ENCODE peak calls at places on chromosomes 12 and 14, in six cellular contexts. T is A549, C is HepG2, X is K562, Y is endothelial cell of umbilical vein, Q is GM12878. P is an unnamed sample.

GRCh38 chr14:80212025-80212402 is 710 bp upstream of the DIO2 start:
- DNase-seq in C (no peak), X (no peak), T (peak), Y (peak), Q (no peak), P (peak)

GRCh38 chr14:35122696-35123387 is 490 bp downstream of the PRORP start:
- DNase-seq in T (no peak), C (peak), Y (peak), X (peak), Q (no peak), P (no peak)

GRCh38 chr12:111271674-111272418 is 97.0 kb downstream of the PHETA1 start:
- DNase-seq in C (no peak), Y (no peak), Q (no peak), X (no peak), T (no peak), P (peak)

GRCh38 chr14:29148221-29148620 is 381.6 kb downstream of the FOXG1 start:
- DNase-seq in X (no peak), T (no peak), Y (no peak), Q (no peak), C (no peak), P (no peak)

GRCh38 chr12:104998423-104999346 is 12.6 kb downstream of the NOPCHAP1 start:
- DNase-seq in Y (no peak), C (no peak), T (no peak), Q (no peak), X (no peak), P (no peak)

GRCh38 chr14:58281969-58282368 is 16.4 kb upstream of the ARID4A start:
- DNase-seq in C (no peak), Q (no peak), Y (peak), X (no peak), T (peak), P (no peak)

GRCh38 chr12:12534134-12534866 is 28.4 kb downstream of the DUSP16 start:
- DNase-seq in C (peak), X (peak), T (no peak), Y (no peak), Q (no peak), P (no peak)

GRCh38 chr12:2212971-2213869 is 160.4 kb downstream of the CACNA1C start:
- DNase-seq in Q (no peak), T (no peak), C (no peak), Y (no peak), X (no peak), P (no peak)

GRCh38 chr12:98939350-98939749 is 294.3 kb downstream of the APAF1 start:
- DNase-seq in Q (no peak), Y (peak), C (peak), T (peak), X (peak), P (peak)

GRCh38 chr14:29892327-29892726 is 35.3 kb downstream of the PRKD1 start:
- DNase-seq in X (no peak), Y (no peak), C (no peak), Q (no peak), T (peak), P (no peak)

GRCh38 chr12:34393821-34394150 is 371.5 kb downstream of the ALG10 start:
- DNase-seq in Q (no peak), X (no peak), Y (no peak), T (no peak), C (no peak), P (no peak)

GRCh38 chr14:102503576-102504224 is 5.9 kb downstream of the ANKRD9 start:
- DNase-seq in Y (peak), T (no peak), X (peak), C (no peak), Q (no peak), P (no peak)

GRCh38 chr12:28057856-28058615 is 85.5 kb upstream of the PTHLH start:
- DNase-seq in Q (peak), X (no peak), T (no peak), C (no peak), Y (peak), P (no peak)

GRCh38 chr12:52499836-52500560 is 6.9 kb upstream of the KRT6A start:
- DNase-seq in C (no peak), Y (no peak), X (no peak), Q (no peak), T (no peak), P (no peak)

GRCh38 chr12:58950739-58951100 is 30.4 kb upstream of the LRIG3 start:
- DNase-seq in C (no peak), Q (no peak), X (no peak), T (no peak), Y (peak), P (no peak)

GRCh38 chr12:72296389-72296788 is 24.2 kb downstream of the TRHDE start:
- DNase-seq in X (no peak), T (peak), Q (no peak), C (no peak), Y (no peak), P (no peak)

GRCh38 chr14:29489911-29490310 is 437.7 kb downstream of the PRKD1 start:
- DNase-seq in Y (no peak), C (no peak), T (no peak), Q (no peak), X (no peak), P (no peak)

GRCh38 chr12:51951843-51952722 is 584 bp downstream of the ACVR1B start:
- DNase-seq in Q (no peak), X (peak), T (no peak), C (no peak), Y (peak), P (peak)

GRCh38 chr14:100896369-100897060 is 7.0 kb downstream of the RTL1 start:
- DNase-seq in C (no peak), Q (no peak), T (no peak), Y (no peak), X (no peak), P (no peak)

GRCh38 chr12:65277994-65278575 is 398 bp upstream of the MSRB3 start:
- DNase-seq in Y (no peak), C (no peak), Q (no peak), X (no peak), T (no peak), P (peak)

GRCh38 chr14:36430169-36430568 is 89.9 kb downstream of the NKX2-1 start:
- DNase-seq in X (no peak), T (no peak), C (no peak), Q (no peak), Y (no peak), P (no peak)
- H3K4me3 ChIP-seq in X (no peak), T (no peak), C (no peak), Q (no peak), Y (no peak), P (no peak)

GRCh38 chr12:79251356-79251755 is 386.8 kb downstream of the SYT1 start:
- DNase-seq in C (no peak), Y (no peak), Q (no peak), T (no peak), X (no peak), P (no peak)

GRCh38 chr12:79252358-79253075 is 387.9 kb downstream of the SYT1 start:
- DNase-seq in X (no peak), Q (no peak), C (no peak), T (no peak), Y (peak), P (no peak)

GRCh38 chr12:79250186-79250585 is 385.6 kb downstream of the SYT1 start:
- DNase-seq in Q (no peak), Y (peak), C (no peak), X (no peak), T (no peak), P (no peak)

GRCh38 chr12:79250955-79251354 is 386.4 kb downstream of the SYT1 start:
- DNase-seq in T (no peak), Y (no peak), Q (no peak), X (no peak), C (no peak), P (no peak)

DNA sequence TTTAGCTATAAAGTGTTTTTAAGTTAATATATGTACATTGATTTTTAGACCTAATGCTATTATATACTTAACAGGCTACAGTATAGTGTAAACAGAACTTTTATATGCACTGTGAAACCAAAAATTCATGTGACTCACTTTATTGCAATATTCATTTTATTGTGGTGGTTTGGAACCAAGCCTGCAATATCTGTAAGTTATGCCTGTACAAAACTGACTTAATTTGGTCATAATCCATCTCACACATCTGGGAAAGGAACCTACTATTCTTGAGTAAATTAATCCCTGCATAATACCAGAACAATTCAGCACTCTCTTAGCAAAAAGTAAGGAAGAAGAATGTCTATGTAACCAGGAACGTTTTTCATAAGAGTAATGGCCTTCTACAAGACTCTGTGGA is 390.8 kb downstream of the SYT1 start:
- DNase-seq in Y (no peak), C (no peak), X (no peak), T (no peak), Q (no peak), P (no peak)
- TF ChIP-seq MAX in Y (no peak), C (no peak), X (no peak), T (no peak), Q (no peak), P (no peak)

GRCh38 chr12:40105265-40105514 is 691 bp downstream of the SLC2A13 start:
- DNase-seq in T (no peak), Q (no peak), C (no peak), Y (no peak), X (no peak), P (no peak)
- TF ChIP-seq MYC in T (no peak), Q (no peak), C (no peak), Y (no peak), X (peak), P (no peak)

GRCh38 chr12:131795688-131796410 is 32.3 kb upstream of the MMP17 start:
- DNase-seq in C (no peak), X (no peak), Q (no peak), Y (no peak), T (no peak), P (no peak)
- H3K4me3 ChIP-seq in C (no peak), X (no peak), Q (no peak), Y (no peak), T (no peak), P (no peak)

GRCh38 chr14:63939006-63939270 is 86.1 kb downstream of the SYNE2 start:
- DNase-seq in Y (no peak), C (no peak), Q (no peak), T (no peak), X (no peak), P (no peak)
- TF ChIP-seq MAX in Y (no peak), C (no peak), Q (no peak), T (no peak), X (no peak), P (no peak)

P was measured in NB4.